ENCODE peak calls at places on chromosomes 16 and 17, in five cellular contexts. M is Caco-2, J is RWPE2, V is epithelial cell of esophagus, G is AG04450. U is an unnamed sample.

GRCh38 chr17:67132366-67132765 is 88.0 kb downstream of the CACNG1 start:
- DNase-seq in M (no peak), J (no peak), V (no peak), G (no peak), U (no peak)

GRCh38 chr16:25575363-25575762 is 116.4 kb upstream of the HS3ST4 start:
- DNase-seq in M (no peak), J (no peak), V (no peak), G (no peak), U (no peak)

GRCh38 chr16:10647721-10648296 is 46.9 kb downstream of the TEKT5 start:
- DNase-seq in M (no peak), J (no peak), V (no peak), G (no peak), U (no peak)

GRCh38 chr17:73569758-73570319 is 74.4 kb downstream of the SDK2 start:
- DNase-seq in M (no peak), J (peak; percentile 32), V (no peak), G (no peak), U (no peak)

GRCh38 chr16:89110641-89111040 is 17.0 kb downstream of the ACSF3 start:
- DNase-seq in M (no peak), J (peak; percentile 31), V (no peak), G (no peak), U (no peak)

GRCh38 chr16:89859809-89860075 is 13.7 kb upstream of the TCF25 start:
- DNase-seq in M (peak; percentile 32), J (no peak), V (no peak), G (no peak), U (no peak)

GRCh38 chr16:10256855-10257641 is 74.8 kb upstream of the GRIN2A start:
- DNase-seq in M (peak; percentile 39), J (no peak), V (peak; percentile 35), G (no peak), U (no peak)

GRCh38 chr17:63156986-63157385 is 191.0 kb downstream of the TANC2 start:
- DNase-seq in M (no peak), J (no peak), V (no peak), G (no peak), U (no peak)

GRCh38 chr16:72099377-72099818 is 5.8 kb downstream of the DHX38 start:
- DNase-seq in M (peak; percentile 70), J (no peak), V (peak; percentile 73), G (no peak), U (no peak)

GRCh38 chr16:76583466-76583865 is 306.3 kb downstream of the CNTNAP4 start:
- DNase-seq in M (no peak), J (no peak), V (peak; percentile 20), G (no peak), U (no peak)

GRCh38 chr17:40339068-40339699 is 25.4 kb downstream of the GJD3 start:
- DNase-seq in M (no peak), J (no peak), V (no peak), G (no peak), U (no peak)

GRCh38 chr16:57815987-57816745 is 13.9 kb upstream of the KIFC3 start:
- DNase-seq in M (peak; percentile 96), J (peak; percentile 95), V (peak; percentile 99), G (peak; percentile 71), U (peak; percentile 95)

GRCh38 chr16:89411335-89411850 is 79.0 kb downstream of the ANKRD11 start:
- DNase-seq in M (no peak), J (no peak), V (no peak), G (no peak), U (no peak)

GRCh38 chr16:77758508-77758907 is 29.9 kb upstream of the VAT1L start:
- DNase-seq in M (no peak), J (no peak), V (no peak), G (no peak), U (no peak)

GRCh38 chr17:79607941-79608728 is 2.7 kb downstream of the RBFOX3 start:
- DNase-seq in M (peak; percentile 55), J (no peak), V (no peak), G (no peak), U (no peak)

GRCh38 chr16:24255446-24256352 is at the start of gene CACNG3:
- DNase-seq in M (peak; percentile 45), J (peak; percentile 62), V (peak; percentile 43), G (no peak), U (no peak)

GRCh38 chr17:55062921-55063320 is 94.4 kb downstream of the STXBP4 start:
- DNase-seq in M (no peak), J (no peak), V (peak; percentile 89), G (peak; percentile 18), U (peak; percentile 37)

GRCh38 chr16:81181013-81181720 is 57.3 kb upstream of the BCO1 start:
- DNase-seq in M (peak; percentile 96), J (peak; percentile 96), V (peak; percentile 97), G (peak; percentile 89), U (peak; percentile 91)
- H3K4me3 ChIP-seq in M (no peak overlapping the region), J (no peak overlapping the region), V (no peak overlapping the region), G (peak overlapping the region; percentile 11), U (no peak overlapping the region)

GRCh38 chr16:85898521-85899442 is at the start of gene IRF8:
- DNase-seq in M (peak; percentile 85), J (no peak), V (no peak), G (no peak), U (no peak)
- H3K4me3 ChIP-seq in M (peak within 1 kb of the TSS; percentile 78), J (peak within 1 kb of the TSS; percentile 26), V (no peak within 1 kb of the TSS), G (peak within 1 kb of the TSS; percentile 29), U (peak within 1 kb of the TSS; percentile 39)

GRCh38 chr16:1991135-1991551 is 1.4 kb downstream of the SYNGR3 start:
- DNase-seq in M (no peak), J (no peak), V (no peak), G (no peak), U (no peak)

GRCh38 chr16:1989826-1990335 is at the start of gene SYNGR3:
- DNase-seq in M (no peak), J (no peak), V (no peak), G (no peak), U (no peak)

GRCh38 chr16:1990336-1991134 is 765 bp downstream of the SYNGR3 start:
- DNase-seq in M (peak; percentile 61), J (no peak), V (no peak), G (no peak), U (no peak)

GRCh38 chr16:1987198-1987597 is 2.6 kb upstream of the SYNGR3 start:
- DNase-seq in M (no peak), J (no peak), V (no peak), G (no peak), U (no peak)

GRCh38 chr16:1989209-1989825 is 453 bp upstream of the SYNGR3 start:
- DNase-seq in M (no peak), J (no peak), V (no peak), G (no peak), U (no peak)
- H3K4me3 ChIP-seq in M (peak overlapping the region; percentile 51), J (peak overlapping the region; percentile 48), V (no peak overlapping the region), G (no peak overlapping the region), U (no peak overlapping the region)

DNA sequence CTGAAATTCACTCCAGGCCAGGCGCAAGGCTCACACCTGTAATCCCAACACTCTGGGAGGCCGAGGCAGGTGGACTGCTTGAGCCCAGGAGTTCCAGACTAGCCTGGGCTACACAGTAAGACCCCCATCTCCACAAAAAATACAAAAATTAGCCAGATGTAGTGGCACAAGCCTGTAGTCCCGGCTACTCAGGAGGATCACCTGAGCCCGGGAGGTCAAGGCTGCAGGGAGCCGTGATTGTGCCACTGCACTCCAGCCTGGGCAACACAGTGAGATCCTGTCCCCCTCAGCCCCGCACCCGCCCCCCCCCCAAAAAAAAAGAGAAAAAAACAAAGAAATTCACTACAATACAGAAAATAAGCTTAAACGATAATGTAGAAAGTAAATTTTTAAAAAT is 31.5 kb downstream of the MBTPS1 start:
- DNase-seq in M (no peak), J (no peak), V (no peak), G (no peak), U (no peak)
- H3K4me3 ChIP-seq in M (no peak overlapping the region), J (no peak overlapping the region), V (no peak overlapping the region), G (no peak overlapping the region), U (no peak overlapping the region)

GRCh38 chr16:29809850-29810698 is 1.9 kb upstream of the PRRT2 start:
- DNase-seq in M (no peak), J (no peak), V (no peak), G (no peak), U (no peak)
- H3K4me3 ChIP-seq in M (peak overlapping the region; percentile 10), J (no peak overlapping the region), V (no peak overlapping the region), G (peak overlapping the region; percentile 5), U (no peak overlapping the region)

DNA sequence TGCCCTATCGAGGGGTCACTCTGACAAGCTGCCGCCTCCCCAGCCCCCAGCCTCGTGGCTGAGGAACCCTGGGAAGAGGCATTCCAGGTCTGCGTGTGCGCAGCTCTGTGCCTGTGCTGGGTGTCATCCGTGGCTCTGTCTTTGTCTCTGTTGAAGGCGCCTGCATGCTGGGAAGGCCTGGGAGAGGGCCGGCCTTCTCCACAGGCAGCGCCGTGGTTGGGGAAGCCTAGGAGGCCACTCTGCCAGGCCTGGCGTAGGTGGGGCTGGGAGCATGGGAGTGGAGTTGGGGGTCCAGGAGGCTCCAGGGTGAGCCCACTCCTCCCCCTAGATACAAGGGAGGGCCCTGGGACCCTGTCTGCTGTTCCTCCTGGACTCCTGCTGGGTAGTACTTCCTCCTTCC is 3.3 kb downstream of the NHERF2 start:
- DNase-seq in M (no peak), J (no peak), V (no peak), G (no peak), U (no peak)
- H3K4me3 ChIP-seq in M (no peak overlapping the region), J (no peak overlapping the region), V (no peak overlapping the region), G (no peak overlapping the region), U (no peak overlapping the region)

GRCh38 chr17:48643697-48644012 is 17.5 kb upstream of the HOXB9 start:
- DNase-seq in M (peak; percentile 19), J (no peak), V (no peak), G (no peak), U (no peak)

GRCh38 chr17:48642843-48643696 is 16.9 kb upstream of the HOXB9 start:
- DNase-seq in M (peak; percentile 19), J (no peak), V (no peak), G (no peak), U (no peak)

GRCh38 chr17:48641541-48642058 is 15.4 kb upstream of the HOXB9 start:
- DNase-seq in M (peak; percentile 38), J (no peak), V (no peak), G (no peak), U (no peak)

GRCh38 chr17:48640858-48641180 is 14.7 kb upstream of the HOXB9 start:
- DNase-seq in M (no peak), J (no peak), V (no peak), G (no peak), U (no peak)

DNA sequence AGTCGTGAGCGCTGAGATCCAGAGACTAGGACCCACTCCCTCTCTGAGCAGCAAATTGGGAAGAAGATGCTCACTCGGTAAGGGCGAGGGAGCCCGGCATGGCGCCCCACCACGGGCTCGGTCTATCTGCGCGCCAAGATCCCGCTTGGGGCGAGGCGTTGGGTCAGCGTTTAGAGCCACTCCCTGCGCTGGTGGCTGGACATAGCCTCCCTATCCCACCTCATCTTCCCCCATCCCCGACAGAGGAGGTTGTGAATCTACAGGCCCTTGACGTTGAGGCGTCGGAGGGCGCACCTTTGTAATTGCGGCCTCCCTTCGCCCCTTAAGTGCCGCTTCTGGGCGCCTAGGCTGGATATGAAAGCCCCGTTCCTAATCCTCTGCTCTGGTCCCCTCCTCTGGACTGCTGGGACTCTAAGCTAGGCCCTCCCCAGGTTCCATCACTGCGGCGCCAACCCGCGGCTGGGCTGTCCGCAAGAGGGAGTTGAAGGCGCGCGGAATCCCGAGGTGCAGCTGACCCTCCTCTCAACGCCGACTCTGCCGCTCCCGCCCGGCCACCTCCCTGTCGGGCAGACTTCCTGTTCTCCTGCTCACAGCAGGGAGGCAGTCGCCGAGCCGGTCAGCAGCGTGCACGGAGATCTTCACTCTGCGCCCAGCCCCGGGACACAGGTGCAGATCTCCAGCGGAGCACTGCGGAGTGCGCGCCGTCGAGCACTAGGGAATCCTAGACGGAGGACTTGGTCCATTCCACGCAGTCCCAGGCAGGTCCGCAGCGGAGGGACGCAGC is 16.1 kb upstream of the HOXB9 start:
- DNase-seq in M (peak; percentile 41), J (no peak), V (no peak), G (no peak), U (no peak)
- H3K4me3 ChIP-seq in M (no peak overlapping the region), J (no peak overlapping the region), V (no peak overlapping the region), G (no peak overlapping the region), U (peak overlapping the region; percentile 26)